ENCODE peak calls at places on chromosomes 4 and X, in nine cellular contexts. U is MM.1S, L is endothelial cell of umbilical vein, S is transverse colon, X is GM12878, P is thoracic aorta, V is cardiac muscle cell, J is AG04450, C is testis. E is an unnamed sample.

GRCh38 chrX:31279359-31279758 is 207.5 kb upstream of the FTHL17 start:
- DNase-seq in U (no peak), L (peak; percentile 6), S (no peak), X (no peak), P (no peak), V (no peak), J (no peak), C (no peak), E (peak; percentile 6)

GRCh38 chrX:79413009-79413408 is 45.9 kb upstream of the ITM2A start:
- DNase-seq in U (peak; percentile 61), L (peak; percentile 1), S (no peak), X (no peak), P (no peak), V (peak; percentile 14), J (no peak), C (no peak), E (no peak)

GRCh38 chrX:18672008-18672407 is at the start of gene RS1:
- DNase-seq in U (no peak), L (no peak), S (no peak), X (no peak), P (no peak), V (no peak), J (no peak), C (no peak), E (no peak)

GRCh38 chr4:113616443-113616842 is 145.1 kb downstream of the CAMK2D start:
- DNase-seq in U (no peak), L (no peak), S (no peak), X (no peak), P (no peak), V (no peak), J (no peak), C (no peak), E (no peak)

GRCh38 chr4:42339935-42340406 is 57.3 kb upstream of the SHISA3 start:
- DNase-seq in U (no peak), L (peak; percentile 88), S (no peak), X (no peak), P (no peak), V (peak; percentile 16), J (peak; percentile 4), C (peak; percentile 34), E (no peak)

GRCh38 chrX:95760356-95760755 is 924.3 kb upstream of the DIAPH2 start:
- DNase-seq in U (no peak), L (no peak), S (no peak), X (no peak), P (no peak), V (no peak), J (no peak), C (no peak), E (no peak)

GRCh38 chrX:141469469-141469868 is 115.1 kb downstream of the SPANXA1 start:
- DNase-seq in U (no peak), L (no peak), S (no peak), X (no peak), P (no peak), V (no peak), J (no peak), C (no peak), E (no peak)

GRCh38 chr4:123055943-123056342 is 133.5 kb upstream of the NUDT6 start:
- DNase-seq in U (no peak), L (peak; percentile 30), S (no peak), X (no peak), P (no peak), V (no peak), J (no peak), C (no peak), E (peak; percentile 26)

GRCh38 chrX:16005899-16006298 is 117.5 kb upstream of the GRPR start:
- DNase-seq in U (no peak), L (no peak), S (no peak), X (no peak), P (no peak), V (no peak), J (no peak), C (no peak), E (no peak)

GRCh38 chr4:87934973-87935372 is 40.5 kb upstream of the SPP1 start:
- DNase-seq in U (no peak), L (no peak), S (no peak), X (no peak), P (no peak), V (no peak), J (no peak), C (no peak), E (no peak)

GRCh38 chr4:76061977-76062376 is 12.5 kb upstream of the ART3 start:
- DNase-seq in U (no peak), L (no peak), S (no peak), X (no peak), P (no peak), V (no peak), J (no peak), C (no peak), E (no peak)

GRCh38 chrX:96979766-96980165 is 96.1 kb downstream of the RPA4 start:
- DNase-seq in U (no peak), L (no peak), S (no peak), X (no peak), P (no peak), V (peak; percentile 39), J (no peak), C (no peak), E (no peak)

GRCh38 chrX:95382799-95383198 is 1301.8 kb upstream of the DIAPH2 start:
- DNase-seq in U (peak; percentile 54), L (no peak), S (no peak), X (no peak), P (no peak), V (no peak), J (no peak), C (no peak), E (no peak)

GRCh38 chr4:97866821-97867556 is 276.3 kb downstream of the STPG2 start:
- DNase-seq in U (no peak), L (no peak), S (no peak), X (no peak), P (no peak), V (no peak), J (no peak), C (no peak), E (no peak)

GRCh38 chr4:87423313-87424031 is 1.1 kb downstream of the NUDT9 start:
- DNase-seq in U (peak; percentile 38), L (peak; percentile 38), S (no peak), X (no peak), P (no peak), V (no peak), J (no peak), C (peak; percentile 28), E (peak; percentile 24)

GRCh38 chr4:185637162-185637875 is 102.0 kb upstream of the PDLIM3 start:
- DNase-seq in U (no peak), L (no peak), S (no peak), X (no peak), P (no peak), V (no peak), J (no peak), C (no peak), E (no peak)

GRCh38 chrX:30702736-30703135 is 49.5 kb downstream of the GK start:
- DNase-seq in U (no peak), L (no peak), S (no peak), X (no peak), P (no peak), V (no peak), J (peak; percentile 45), C (no peak), E (no peak)

GRCh38 chr4:149531861-149532260 is 283.8 kb downstream of the IQCM start:
- DNase-seq in U (no peak), L (no peak), S (no peak), X (no peak), P (no peak), V (no peak), J (peak; percentile 21), C (no peak), E (peak; percentile 10)

GRCh38 chrX:41050359-41050758 is 34.9 kb upstream of the USP9X start:
- DNase-seq in U (no peak), L (no peak), S (no peak), X (no peak), P (no peak), V (no peak), J (no peak), C (no peak), E (no peak)
- TF ChIP-seq CTCF in U (no peak), L (no peak), S (no peak), X (no peak), P (no peak), V (no peak), J (no peak), C (no peak), E (no peak)

GRCh38 chr4:67020079-67020807 is 525.1 kb downstream of the CENPC start:
- DNase-seq in U (no peak), L (no peak), S (no peak), X (no peak), P (no peak), V (no peak), J (no peak), C (no peak), E (no peak)

GRCh38 chr4:67014592-67014991 is 530.7 kb downstream of the CENPC start:
- DNase-seq in U (no peak), L (no peak), S (no peak), X (no peak), P (no peak), V (no peak), J (no peak), C (peak; percentile 85), E (no peak)

DNA sequence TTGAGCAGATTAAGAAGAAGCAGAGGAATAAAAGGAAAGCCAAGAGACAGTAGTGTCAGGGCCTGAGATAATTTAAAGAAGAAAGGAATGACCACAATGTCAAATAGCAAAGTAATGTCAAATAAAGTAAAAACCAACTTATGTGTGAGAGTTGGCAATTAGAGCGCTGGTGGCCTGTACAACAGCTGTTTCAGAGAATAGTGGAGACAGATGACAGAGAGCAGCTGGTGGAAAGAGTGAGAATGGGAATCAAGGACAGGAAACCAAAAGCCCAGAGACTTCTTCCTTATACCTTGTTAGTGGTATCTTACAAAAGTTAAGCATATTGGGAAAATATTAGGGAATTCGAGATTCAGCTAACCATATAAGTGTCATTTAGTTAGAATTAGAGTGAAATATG is 525.6 kb downstream of the CENPC start:
- DNase-seq in U (no peak), L (no peak), S (no peak), X (no peak), P (no peak), V (no peak), J (no peak), C (no peak), E (no peak)
- H3K27ac ChIP-seq in U (no peak overlapping the region), L (no peak overlapping the region), S (no peak overlapping the region), X (no peak overlapping the region), P (no peak overlapping the region), V (no peak overlapping the region), J (no peak overlapping the region), C (no peak overlapping the region), E (no peak overlapping the region)

GRCh38 chr4:51835854-51836253 is 7.1 kb upstream of the DCUN1D4 start:
- DNase-seq in U (no peak), L (no peak), S (no peak), X (no peak), P (no peak), V (no peak), J (no peak), C (no peak), E (no peak)
- TF ChIP-seq CTCF in U (no peak), L (no peak), S (no peak), X (no peak), P (no peak), V (no peak), J (no peak), C (no peak), E (no peak)

DNA sequence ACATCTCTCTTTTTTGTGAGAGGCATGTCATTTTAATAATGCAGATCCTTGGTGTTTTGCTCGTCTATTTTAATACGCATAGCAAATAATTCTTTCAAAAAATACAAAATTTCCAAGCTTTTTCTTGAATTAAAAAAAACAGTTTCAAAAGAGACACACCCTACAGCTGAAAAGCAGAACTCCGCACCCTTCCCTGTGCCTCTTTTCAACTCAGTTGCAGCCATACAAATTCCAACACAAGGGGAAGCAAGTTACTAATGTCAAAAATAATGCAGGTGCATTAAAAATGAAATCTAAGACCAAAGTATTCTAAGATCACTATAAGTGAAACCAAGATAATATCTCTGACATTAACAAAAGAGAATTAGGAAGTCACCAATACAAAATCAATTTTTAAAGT is 66.6 kb downstream of the NR3C2 start:
- DNase-seq in U (no peak), L (no peak), S (no peak), X (no peak), P (no peak), V (no peak), J (no peak), C (no peak), E (no peak)
- H3K27ac ChIP-seq in U (no peak overlapping the region), L (no peak overlapping the region), S (peak overlapping the region; percentile 68), X (no peak overlapping the region), P (no peak overlapping the region), V (no peak overlapping the region), J (no peak overlapping the region), C (no peak overlapping the region), E (no peak overlapping the region)

E was measured in RWPE1.